ENCODE peak calls at places on chromosomes 4 and X, in nine cellular contexts. G, H, Q, K, R, U, C, J and S are unnamed samples.

GRCh38 chrX:103254171-103254824 is 657 bp downstream of the TCEAL8 start:
- DNase-seq in G (peak), H (peak), Q (no peak), K (no peak), R (no peak), U (peak), C (peak), J (no peak), S (peak)

GRCh38 chr4:73754934-73755333 is 14.6 kb downstream of the CXCL8 start:
- DNase-seq in G (no peak), H (no peak), Q (no peak), K (no peak), R (no peak), U (no peak), C (no peak), J (no peak), S (no peak)

GRCh38 chr4:109365944-109366343 is 63.5 kb upstream of the COL25A1 start:
- DNase-seq in G (no peak), H (no peak), Q (no peak), K (no peak), R (no peak), U (no peak), C (no peak), J (no peak), S (no peak)

GRCh38 chrX:2962346-2962745 is 33.2 kb upstream of the ARSD start:
- DNase-seq in G (no peak), H (no peak), Q (no peak), K (no peak), R (no peak), U (no peak), C (no peak), J (no peak), S (no peak)

GRCh38 chr4:44447563-44448504 is 775 bp downstream of the KCTD8 start:
- DNase-seq in G (no peak), H (peak), Q (peak), K (no peak), R (no peak), U (peak), C (no peak), J (no peak), S (no peak)

GRCh38 chrX:69535661-69536060 is 31.5 kb downstream of the NALF2 start:
- DNase-seq in G (no peak), H (no peak), Q (no peak), K (no peak), R (no peak), U (no peak), C (no peak), J (peak), S (no peak)

GRCh38 chr4:144646523-144647094 is 653 bp downstream of the HHIP start:
- DNase-seq in G (no peak), H (peak), Q (no peak), K (no peak), R (peak), U (peak), C (no peak), J (no peak), S (peak)

GRCh38 chr4:55397521-55398321 is 2.0 kb downstream of the TMEM165 start:
- DNase-seq in G (no peak), H (no peak), Q (no peak), K (no peak), R (no peak), U (no peak), C (peak), J (peak), S (no peak)

GRCh38 chr4:69748176-69748575 is 12.2 kb downstream of the SULT1B1 start:
- DNase-seq in G (no peak), H (no peak), Q (no peak), K (no peak), R (no peak), U (no peak), C (no peak), J (no peak), S (no peak)

GRCh38 chr4:69617083-69617694 is 22.3 kb downstream of the UGT2A2 start:
- DNase-seq in G (no peak), H (peak), Q (no peak), K (no peak), R (peak), U (no peak), C (peak), J (no peak), S (no peak)

GRCh38 chr4:152363086-152363485 is 172.8 kb downstream of the FBXW7 start:
- DNase-seq in G (no peak), H (no peak), Q (no peak), K (no peak), R (no peak), U (no peak), C (no peak), J (no peak), S (no peak)

GRCh38 chr4:80184053-80184790 is 13.1 kb upstream of the PRDM8 start:
- DNase-seq in G (peak), H (peak), Q (peak), K (peak), R (peak), U (peak), C (peak), J (peak), S (peak)

GRCh38 chr4:156901871-156902270 is 69.7 kb downstream of the PDGFC start:
- DNase-seq in G (no peak), H (no peak), Q (no peak), K (no peak), R (no peak), U (no peak), C (no peak), J (no peak), S (no peak)

GRCh38 chrX:103637604-103638338 is 9.0 kb downstream of the TCEAL1 start:
- DNase-seq in G (no peak), H (no peak), Q (no peak), K (no peak), R (no peak), U (no peak), C (no peak), J (no peak), S (no peak)

GRCh38 chr4:76354517-76355473 is 48.3 kb downstream of the STBD1 start:
- DNase-seq in G (peak), H (no peak), Q (no peak), K (no peak), R (no peak), U (no peak), C (no peak), J (no peak), S (no peak)

GRCh38 chrX:37371578-37371981 is 22.4 kb downstream of the PRRG1 start:
- DNase-seq in G (no peak), H (no peak), Q (no peak), K (no peak), R (no peak), U (no peak), C (no peak), J (no peak), S (no peak)

GRCh38 chr4:123352240-123352945 is 44.2 kb upstream of the SPRY1 start:
- DNase-seq in G (no peak), H (no peak), Q (no peak), K (no peak), R (no peak), U (no peak), C (no peak), J (no peak), S (no peak)

GRCh38 chrX:109362101-109362500 is 119.8 kb downstream of the GUCY2F start:
- DNase-seq in G (no peak), H (no peak), Q (no peak), K (no peak), R (no peak), U (no peak), C (no peak), J (no peak), S (no peak)